ENCODE peak calls at places on chromosomes 16 and 17, in six cellular contexts. S is hepatic stellate cell, M is iPS DF 6.9, Y is AG09319, Z is NCI-H1436 treated with DMSO at 0.1 percent for 48 hours, U is bronchial epithelial cell. A is an unnamed sample.

GRCh38 chr16:7303677-7304200 is 28.9 kb upstream of the RBFOX1 start:
- DNase-seq in S (no peak), M (no peak), Y (no peak), Z (no peak), U (no peak), A (no peak)

GRCh38 chr16:48999034-48999433 is 282.6 kb downstream of the CBLN1 start:
- DNase-seq in S (no peak), M (no peak), Y (no peak), Z (no peak), U (no peak), A (no peak)

GRCh38 chr16:52441886-52442285 is 105.1 kb downstream of the TOX3 start:
- DNase-seq in S (no peak), M (no peak), Y (no peak), Z (no peak), U (no peak), A (no peak)

GRCh38 chr16:17437142-17437720 is 33.5 kb downstream of the XYLT1 start:
- DNase-seq in S (no peak), M (no peak), Y (no peak), Z (no peak), U (no peak), A (no peak)

GRCh38 chr16:50553182-50553710 is 5.0 kb downstream of the NKD1 start:
- DNase-seq in S (no peak), M (no peak), Y (no peak), Z (no peak), U (no peak), A (no peak)

GRCh38 chr16:24915019-24915418 is 69.3 kb downstream of the SLC5A11 start:
- DNase-seq in S (no peak), M (no peak), Y (no peak), Z (no peak), U (no peak), A (no peak)

GRCh38 chr16:89363621-89364393 is 126.6 kb downstream of the ANKRD11 start:
- DNase-seq in S (peak), M (no peak), Y (no peak), Z (no peak), U (peak), A (no peak)

GRCh38 chr17:4948997-4949320 is 629 bp upstream of the PFN1 start:
- DNase-seq in S (peak), M (no peak), Y (peak), Z (peak), U (peak), A (peak)

GRCh38 chr16:85851034-85851780 is 47.8 kb upstream of the IRF8 start:
- DNase-seq in S (no peak), M (no peak), Y (no peak), Z (no peak), U (peak), A (no peak)

GRCh38 chr16:84434800-84435199 is 66.5 kb downstream of the ATP2C2 start:
- DNase-seq in S (no peak), M (no peak), Y (no peak), Z (no peak), U (no peak), A (no peak)

GRCh38 chr17:17774009-17774881 is 62.5 kb downstream of the SREBF1 start:
- DNase-seq in S (no peak), M (no peak), Y (no peak), Z (no peak), U (peak), A (no peak)

GRCh38 chr17:17792551-17793377 is 44.0 kb downstream of the SREBF1 start:
- DNase-seq in S (peak), M (no peak), Y (no peak), Z (no peak), U (peak), A (no peak)

GRCh38 chr17:19670906-19671305 is 22.4 kb downstream of the ALDH3A2 start:
- DNase-seq in S (no peak), M (no peak), Y (no peak), Z (no peak), U (no peak), A (no peak)

GRCh38 chr17:29412780-29413565 is 22.8 kb downstream of the TAOK1 start:
- DNase-seq in S (peak), M (no peak), Y (peak), Z (no peak), U (peak), A (no peak)

GRCh38 chr17:7833795-7834553 is at the start of gene KDM6B:
- DNase-seq in S (peak), M (no peak), Y (peak), Z (no peak), U (peak), A (peak)

GRCh38 chr17:77036136-77036840 is 104.5 kb upstream of the SEC14L1 start:
- DNase-seq in S (no peak), M (no peak), Y (no peak), Z (no peak), U (no peak), A (no peak)

GRCh38 chr17:33284022-33284421 is 9.1 kb downstream of the ASIC2 start:
- DNase-seq in S (peak), M (no peak), Y (peak), Z (no peak), U (peak), A (no peak)

GRCh38 chr17:17819561-17819995 is 17.2 kb downstream of the SREBF1 start:
- DNase-seq in S (peak), M (no peak), Y (peak), Z (no peak), U (peak), A (peak)

GRCh38 chr16:82754716-82755513 is 128.1 kb downstream of the CDH13 start:
- DNase-seq in S (no peak), M (no peak), Y (no peak), Z (no peak), U (no peak), A (no peak)

GRCh38 chr16:4006441-4006989 is 109.7 kb downstream of the ADCY9 start:
- DNase-seq in S (no peak), M (no peak), Y (no peak), Z (no peak), U (no peak), A (no peak)

GRCh38 chr16:87800497-87800896 is 34.7 kb upstream of the KLHDC4 start:
- DNase-seq in S (no peak), M (no peak), Y (no peak), Z (no peak), U (no peak), A (no peak)

GRCh38 chr17:40318835-40319332 is 9.9 kb downstream of the RARA start:
- DNase-seq in S (no peak), M (no peak), Y (no peak), Z (no peak), U (no peak), A (no peak)

GRCh38 chr16:50252874-50253510 is 13.4 kb upstream of the ADCY7 start:
- DNase-seq in S (no peak), M (no peak), Y (no peak), Z (no peak), U (no peak), A (no peak)

GRCh38 chr16:3982216-3982615 is 101.7 kb upstream of the CREBBP start:
- DNase-seq in S (no peak), M (no peak), Y (no peak), Z (no peak), U (no peak), A (no peak)

GRCh38 chr16:11572301-11572995 is 14.3 kb downstream of the LITAF start:
- DNase-seq in S (no peak), M (no peak), Y (no peak), Z (no peak), U (no peak), A (no peak)

GRCh38 chr16:76614255-76614654 is 337.1 kb downstream of the CNTNAP4 start:
- DNase-seq in S (no peak), M (no peak), Y (no peak), Z (no peak), U (no peak), A (peak)

GRCh38 chr16:58464047-58464915 is 35.7 kb upstream of the NDRG4 start:
- DNase-seq in S (no peak), M (no peak), Y (no peak), Z (no peak), U (no peak), A (no peak)

GRCh38 chr17:60526726-60527125 is 684 bp upstream of the APPBP2 start:
- DNase-seq in S (no peak), M (no peak), Y (no peak), Z (no peak), U (peak), A (no peak)

GRCh38 chr16:87586201-87586782 is 16.0 kb upstream of the JPH3 start:
- DNase-seq in S (no peak), M (no peak), Y (no peak), Z (no peak), U (no peak), A (no peak)

GRCh38 chr17:78230252-78230962 is 1.0 kb upstream of the TMEM235 start:
- DNase-seq in S (no peak), M (no peak), Y (no peak), Z (no peak), U (no peak), A (no peak)

GRCh38 chr17:14672830-14673229 is 371.9 kb downstream of the HS3ST3B1 start:
- DNase-seq in S (no peak), M (no peak), Y (peak), Z (no peak), U (peak), A (peak)

A was measured in OCI-M1.